ENCODE peak calls at places on chromosome 10, in five cellular contexts. D is AG04450; A is heart right ventricle; H is CD8-positive, alpha-beta memory T cell; Y is MM.1S. R is an unnamed sample.

GRCh38 chr10:50621981-50622496 is 1.7 kb downstream of the SGMS1 start:
- DNase-seq in D (peak), A (peak), H (peak), Y (peak), R (peak)

GRCh38 chr10:16440396-16441105 is 3.7 kb downstream of the PTER start:
- DNase-seq in D (no peak), A (no peak), H (no peak), Y (no peak), R (no peak)

GRCh38 chr10:77504870-77505257 is 132.7 kb downstream of the KCNMA1 start:
- DNase-seq in D (no peak), A (no peak), H (no peak), Y (no peak), R (no peak)

GRCh38 chr10:67815571-67816059 is 22.4 kb downstream of the DNAJC12 start:
- DNase-seq in D (no peak), A (no peak), H (no peak), Y (no peak), R (no peak)

GRCh38 chr10:30038961-30039536 is 20.3 kb downstream of the JCAD start:
- DNase-seq in D (no peak), A (no peak), H (no peak), Y (no peak), R (peak)

GRCh38 chr10:127227663-127228062 is 31.3 kb upstream of the INSYN2A start:
- DNase-seq in D (no peak), A (no peak), H (no peak), Y (no peak), R (no peak)

GRCh38 chr10:132527338-132528063 is 10.1 kb upstream of the INPP5A start:
- DNase-seq in D (no peak), A (no peak), H (no peak), Y (no peak), R (no peak)

GRCh38 chr10:89327803-89328441 is at the start of gene IFIT3:
- DNase-seq in D (peak), A (peak), H (peak), Y (no peak), R (peak)

GRCh38 chr10:28711079-28711478 is 33.8 kb downstream of the BAMBI start:
- DNase-seq in D (no peak), A (no peak), H (no peak), Y (no peak), R (no peak)

GRCh38 chr10:89392974-89393373 is 551 bp downstream of the IFIT1 start:
- DNase-seq in D (peak), A (no peak), H (no peak), Y (peak), R (no peak)

GRCh38 chr10:58486821-58487220 is 25.9 kb upstream of the BICC1 start:
- DNase-seq in D (no peak), A (no peak), H (no peak), Y (no peak), R (no peak)

GRCh38 chr10:116771101-116771705 is 28.8 kb upstream of the HSPA12A start:
- DNase-seq in D (peak), A (peak), H (no peak), Y (no peak), R (peak)

GRCh38 chr10:69359089-69360025 is 57.4 kb downstream of the TACR2 start:
- DNase-seq in D (no peak), A (no peak), H (peak), Y (no peak), R (no peak)

GRCh38 chr10:6213257-6213905 is 10.6 kb downstream of the PFKFB3 start:
- DNase-seq in D (no peak), A (no peak), H (no peak), Y (no peak), R (no peak)

GRCh38 chr10:63434866-63435854 is 30.6 kb downstream of the JMJD1C start:
- DNase-seq in D (no peak), A (no peak), H (no peak), Y (no peak), R (no peak)

GRCh38 chr10:63438506-63439498 is 27.0 kb downstream of the JMJD1C start:
- DNase-seq in D (no peak), A (no peak), H (no peak), Y (no peak), R (no peak)

GRCh38 chr10:63439607-63440006 is 26.2 kb downstream of the JMJD1C start:
- DNase-seq in D (no peak), A (no peak), H (no peak), Y (no peak), R (no peak)

GRCh38 chr10:63436225-63436624 is 29.6 kb downstream of the JMJD1C start:
- DNase-seq in D (no peak), A (no peak), H (no peak), Y (no peak), R (no peak)

DNA sequence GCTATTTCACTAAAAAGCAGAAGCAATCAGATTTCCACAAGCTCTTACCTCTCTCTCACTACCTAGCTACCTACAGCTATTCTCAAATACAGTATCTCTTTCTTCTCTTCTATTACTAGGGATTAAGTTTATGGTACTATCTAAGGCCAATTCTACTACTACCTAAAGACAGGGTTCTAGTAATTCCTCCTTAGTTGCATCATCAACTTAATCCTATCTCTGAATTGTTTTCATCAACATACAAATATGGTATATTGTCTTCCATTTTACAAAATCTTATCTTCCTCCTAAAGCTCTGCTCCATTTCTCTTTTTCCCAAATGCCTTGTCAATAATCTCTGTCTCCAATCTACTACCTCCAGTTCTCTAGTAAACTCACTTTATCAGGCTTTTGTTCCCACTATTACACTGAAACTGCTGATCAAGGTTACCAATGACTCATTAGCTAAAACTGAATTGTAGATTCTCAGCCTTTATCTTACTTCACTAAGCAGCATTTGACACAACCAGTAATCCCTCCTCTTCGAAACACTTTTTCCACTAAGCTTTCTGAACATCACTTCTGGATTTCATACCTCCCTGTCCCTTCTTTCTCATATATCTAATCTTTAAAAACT is 28.3 kb downstream of the JMJD1C start:
- DNase-seq in D (no peak), A (no peak), H (no peak), Y (no peak), R (no peak)
- H3K27ac ChIP-seq in D (no peak), A (no peak), H (no peak), Y (no peak), R (no peak)

DNA sequence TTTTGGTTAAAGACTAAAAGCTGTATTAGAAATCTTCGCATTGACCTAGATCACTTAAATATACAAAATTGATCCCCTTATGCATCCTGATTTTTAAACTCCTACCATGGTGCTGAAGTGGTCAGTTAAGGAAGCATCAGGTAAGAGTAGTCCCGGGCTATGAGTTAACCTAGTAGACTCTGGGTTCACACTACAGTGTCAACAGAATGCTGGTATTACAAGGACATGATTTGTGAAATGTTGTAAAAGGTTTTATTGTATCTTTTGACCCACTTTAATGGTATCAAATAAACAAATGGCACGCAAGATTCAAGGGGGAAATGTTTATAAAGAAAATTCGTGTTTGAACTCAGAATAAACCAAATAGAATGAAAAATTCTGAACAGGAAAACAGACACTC is 36.8 kb downstream of the RTKN2 start:
- DNase-seq in D (no peak), A (no peak), H (no peak), Y (no peak), R (no peak)
- H3K27ac ChIP-seq in D (peak), A (peak), H (no peak), Y (no peak), R (no peak)

DNA sequence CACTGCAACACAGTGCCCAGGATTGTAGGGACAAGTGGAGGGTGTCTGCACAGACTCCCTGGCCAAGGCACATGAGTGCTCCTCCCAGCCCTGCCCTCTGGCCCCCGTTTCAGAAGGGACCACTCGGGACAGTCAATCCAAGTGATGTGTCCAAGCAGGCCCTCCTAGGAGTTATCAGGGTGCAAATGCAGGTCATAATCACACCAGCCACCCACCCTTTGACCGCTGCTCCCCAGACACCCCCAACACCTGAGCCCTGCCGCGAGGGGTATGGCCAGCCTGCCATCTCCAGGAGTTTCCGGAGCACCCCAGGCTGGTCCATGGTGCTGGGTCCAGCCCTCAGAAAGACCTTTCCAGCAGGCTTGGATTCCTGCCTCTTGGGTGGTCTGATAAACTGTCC is 54.5 kb upstream of the CXCL12 start:
- DNase-seq in D (no peak), A (no peak), H (no peak), Y (no peak), R (peak)
- H3K27ac ChIP-seq in D (no peak), A (no peak), H (no peak), Y (peak), R (no peak)

GRCh38 chr10:103643381-103643780 is 149.9 kb downstream of the NEURL1 start:
- DNase-seq in D (no peak), A (no peak), H (no peak), Y (no peak), R (no peak)
- H3K27ac ChIP-seq in D (no peak), A (no peak), H (no peak), Y (no peak), R (no peak)

GRCh38 chr10:624312-624604 is 65.2 kb downstream of the DIP2C start:
- DNase-seq in D (no peak), A (no peak), H (no peak), Y (no peak), R (no peak)

GRCh38 chr10:623477-624311 is 65.8 kb downstream of the DIP2C start:
- DNase-seq in D (no peak), A (no peak), H (no peak), Y (no peak), R (no peak)

GRCh38 chr10:625751-626711 is 63.4 kb downstream of the DIP2C start:
- DNase-seq in D (no peak), A (no peak), H (no peak), Y (no peak), R (no peak)

GRCh38 chr10:625335-625699 is 64.2 kb downstream of the DIP2C start:
- DNase-seq in D (no peak), A (peak), H (no peak), Y (no peak), R (peak)

GRCh38 chr10:624605-625334 is 64.7 kb downstream of the DIP2C start:
- DNase-seq in D (peak), A (peak), H (no peak), Y (no peak), R (peak)
- H3K27ac ChIP-seq in D (peak), A (peak), H (no peak), Y (no peak), R (peak)

R was measured in right atrium auricular region.